ENCODE peak calls at places on chromosomes 5 and 9, in five cellular contexts. J is A549, A is ovary, M is GM12878, R is K562. U is an unnamed sample.

GRCh38 chr9:97851450-97851883 is 1.6 kb upstream of the FOXE1 start:
- DNase-seq in J (no peak), A (no peak), M (no peak), R (no peak), U (no peak)

GRCh38 chr9:89919171-89919681 is 314.4 kb downstream of the GADD45G start:
- DNase-seq in J (no peak), A (no peak), M (peak; percentile 12), R (peak; percentile 3), U (peak; percentile 60)

GRCh38 chr9:79763861-79764260 is 192.1 kb downstream of the TLE4 start:
- DNase-seq in J (no peak), A (peak; percentile 58), M (no peak), R (no peak), U (peak; percentile 8)

GRCh38 chr5:158115468-158115867 is 256.5 kb upstream of the CLINT1 start:
- DNase-seq in J (no peak), A (no peak), M (no peak), R (no peak), U (no peak)

GRCh38 chr5:51567636-51568035 is 184.4 kb downstream of the ISL1 start:
- DNase-seq in J (no peak), A (no peak), M (no peak), R (no peak), U (no peak)

GRCh38 chr9:117919594-117919993 is 215.4 kb downstream of the TLR4 start:
- DNase-seq in J (no peak), A (no peak), M (no peak), R (no peak), U (no peak)

GRCh38 chr5:160479926-160480325 is 58.3 kb downstream of the PTTG1 start:
- DNase-seq in J (no peak), A (no peak), M (no peak), R (no peak), U (no peak)

GRCh38 chr5:177447611-177448243 is 1.1 kb downstream of the PRR7 start:
- DNase-seq in J (peak; percentile 88), A (no peak), M (no peak), R (no peak), U (no peak)

GRCh38 chr9:134323741-134324358 is 2.4 kb upstream of the RXRA start:
- DNase-seq in J (no peak), A (peak; percentile 44), M (no peak), R (peak; percentile 57), U (peak; percentile 83)

GRCh38 chr9:114472765-114473446 is 32.4 kb downstream of the WHRN start:
- DNase-seq in J (no peak), A (no peak), M (no peak), R (no peak), U (no peak)

GRCh38 chr5:78467140-78467539 is 106.7 kb downstream of the SCAMP1 start:
- DNase-seq in J (no peak), A (no peak), M (no peak), R (no peak), U (no peak)

GRCh38 chr5:757346-757930 is 27.1 kb downstream of the ZDHHC11B start:
- DNase-seq in J (no peak), A (no peak), M (no peak), R (peak; percentile 11), U (peak; percentile 10)

GRCh38 chr5:36158144-36158543 is 6.2 kb downstream of the SKP2 start:
- DNase-seq in J (no peak), A (no peak), M (no peak), R (no peak), U (no peak)

GRCh38 chr9:108271646-108272349 is 584.0 kb downstream of the ACTL7B start:
- DNase-seq in J (peak; percentile 10), A (no peak), M (no peak), R (no peak), U (peak; percentile 66)

DNA sequence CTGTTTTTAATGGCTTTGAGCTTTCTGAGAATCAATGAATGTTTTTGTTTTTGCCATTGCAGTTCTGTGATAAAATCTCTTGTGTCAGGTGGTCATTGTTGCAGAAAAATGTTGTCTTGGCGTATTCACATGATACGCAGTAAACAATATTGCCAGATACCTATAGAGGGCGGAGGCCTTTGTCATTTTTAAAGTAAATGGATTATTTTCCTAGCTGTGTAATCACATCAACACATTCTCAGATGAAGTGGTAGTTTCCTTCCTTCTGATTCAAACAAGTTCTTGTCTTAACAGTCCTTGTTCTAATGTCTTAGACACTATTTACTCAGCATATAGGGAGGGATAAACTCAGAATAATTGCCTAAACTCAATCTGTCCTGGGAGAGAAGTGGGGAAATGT is 109.9 kb upstream of the DAB2 start:
- DNase-seq in J (no peak), A (no peak), M (no peak), R (no peak), U (no peak)
- TF ChIP-seq EP300 in J (no peak), A (no peak), M (no peak), R (no peak), U (no peak)

GRCh38 chr5:12272389-12272788 is 368.1 kb upstream of the CTNND2 start:
- DNase-seq in J (no peak), A (no peak), M (no peak), R (no peak), U (no peak)

GRCh38 chr5:12270914-12271313 is 366.7 kb upstream of the CTNND2 start:
- DNase-seq in J (no peak), A (no peak), M (no peak), R (no peak), U (no peak)

GRCh38 chr5:12274236-12274635 is 370.0 kb upstream of the CTNND2 start:
- DNase-seq in J (no peak), A (no peak), M (no peak), R (no peak), U (no peak)

DNA sequence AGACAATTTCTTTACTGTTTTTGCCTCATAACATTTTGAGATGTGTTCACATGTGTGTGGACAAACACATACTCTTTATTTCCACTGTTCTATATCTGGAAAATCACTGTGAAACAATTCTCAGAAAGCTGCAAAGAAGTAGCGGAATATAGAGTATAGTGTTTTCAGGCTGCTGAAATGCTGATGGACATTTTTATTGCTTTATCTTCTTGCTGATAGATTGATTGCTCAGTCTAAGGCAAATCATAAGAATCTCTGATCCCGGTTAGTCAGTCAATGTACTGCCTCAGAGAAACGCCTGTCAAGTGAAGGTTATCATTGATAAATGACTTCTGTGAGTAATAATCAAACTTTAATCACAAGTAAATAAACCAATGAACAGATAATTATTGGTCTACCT is 364.9 kb upstream of the CTNND2 start:
- DNase-seq in J (no peak), A (no peak), M (no peak), R (no peak), U (no peak)
- TF ChIP-seq EP300 in J (no peak), A (no peak), M (no peak), R (no peak), U (no peak)

DNA sequence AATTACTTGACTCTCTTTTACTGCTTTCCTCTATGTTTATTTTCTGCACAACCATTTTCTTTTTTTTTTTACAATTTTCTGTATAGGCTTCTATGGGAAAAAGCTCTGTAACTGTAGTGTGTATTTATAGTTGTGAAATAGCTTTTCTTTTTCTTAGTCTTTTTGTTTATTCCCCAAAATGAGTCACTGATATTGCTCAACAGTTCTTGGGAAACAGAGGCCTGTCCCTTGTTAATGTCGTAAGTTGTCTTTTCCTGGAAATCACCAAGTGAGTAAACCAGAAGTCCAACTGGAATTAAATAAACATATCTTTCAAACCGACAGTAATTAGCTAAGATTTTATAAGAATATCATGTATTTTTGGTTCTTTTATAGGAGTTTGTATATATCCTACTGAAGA is 325.1 kb upstream of the PRR16 start:
- DNase-seq in J (peak; percentile 31), A (no peak), M (no peak), R (no peak), U (no peak)
- TF ChIP-seq EP300 in J (peak; percentile 75), A (peak; percentile 98), M (no peak), R (no peak), U (peak; percentile 46)

DNA sequence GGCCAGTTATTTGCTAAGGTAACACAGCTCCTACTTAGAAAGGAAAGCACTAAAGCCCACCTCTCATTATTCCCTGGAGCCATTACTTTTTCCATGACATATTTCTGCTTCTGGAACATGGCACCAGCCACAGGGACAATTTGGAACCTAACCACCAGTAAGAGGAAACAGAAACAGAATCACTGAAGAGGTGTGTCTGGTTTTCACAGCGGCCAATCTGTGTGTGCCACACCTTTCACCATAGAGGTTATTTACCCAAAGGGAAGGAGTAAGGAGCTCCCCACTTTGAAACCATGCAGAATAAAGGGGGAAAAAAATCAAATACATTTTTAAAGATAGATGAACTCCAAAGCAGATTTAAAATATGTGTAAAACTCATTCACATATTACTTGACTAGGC is 21.1 kb downstream of the PRUNE2 start:
- DNase-seq in J (no peak), A (no peak), M (no peak), R (no peak), U (peak; percentile 24)
- TF ChIP-seq EP300 in J (no peak), A (no peak), M (no peak), R (no peak), U (no peak)

GRCh38 chr5:137880313-137880712 is 8.9 kb upstream of the PKD2L2 start:
- DNase-seq in J (no peak), A (no peak), M (no peak), R (no peak), U (no peak)
- TF ChIP-seq EP300 in J (no peak), A (no peak), M (no peak), R (no peak), U (no peak)

DNA sequence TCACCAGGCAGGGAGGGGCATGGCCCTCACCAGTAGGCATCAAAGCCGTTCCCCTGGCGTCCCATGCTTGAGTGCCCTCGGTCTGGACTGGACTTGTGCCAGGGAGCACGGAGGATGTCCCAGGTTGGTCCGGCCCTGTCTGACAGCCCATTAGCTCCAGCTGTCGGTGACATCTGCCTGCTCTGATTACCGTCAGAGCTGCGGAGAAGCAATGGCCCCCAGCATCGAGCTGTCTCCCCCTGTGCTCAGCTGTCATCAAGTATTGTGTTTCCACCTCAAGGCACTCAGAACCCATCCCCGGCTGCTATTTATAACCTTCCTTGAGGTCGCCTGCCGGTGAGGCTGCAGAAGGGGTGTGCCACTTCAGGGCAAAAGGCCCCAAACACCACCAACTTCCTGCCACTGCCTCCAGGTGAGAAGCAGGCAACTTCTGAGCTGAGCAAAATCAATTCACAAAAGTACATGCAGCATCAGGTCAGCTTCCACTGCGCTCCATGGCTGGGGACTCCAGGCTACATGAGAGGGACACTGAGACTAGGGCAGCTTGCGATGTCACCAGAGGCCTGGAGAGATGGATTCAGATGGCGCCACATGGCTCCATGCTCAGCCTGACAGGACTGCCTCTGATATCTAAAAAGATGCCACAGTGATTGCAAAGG is 142.7 kb downstream of the C5orf15 start:
- DNase-seq in J (no peak), A (no peak), M (peak; percentile 77), R (no peak), U (no peak)
- TF ChIP-seq EP300 in J (no peak), A (no peak), M (peak; percentile 10), R (no peak), U (no peak)

U was measured in transverse colon.